ENCODE peak calls at places on chromosomes 7 and 10, in ten cellular contexts. E, C, P, G, H, R, A, V, X and K are unnamed samples.

GRCh38 chr7:127154101-127154500 is 98.6 kb downstream of the GRM8 start:
- DNase-seq in E (no peak), C (no peak), P (no peak), G (no peak), H (no peak), R (no peak), A (no peak), V (no peak), X (no peak), K (no peak)

GRCh38 chr7:151087247-151088018 is 1.2 kb downstream of the AGAP3 start:
- DNase-seq in E (peak; percentile 60), C (peak; percentile 56), P (peak; percentile 64), G (peak; percentile 23), H (peak; percentile 80), R (peak; percentile 58), A (peak; percentile 11), V (peak; percentile 70), X (no peak), K (peak; percentile 69)

GRCh38 chr7:134690614-134691504 is 44.2 kb downstream of the BPGM start:
- DNase-seq in E (peak; percentile 88), C (no peak), P (peak; percentile 61), G (no peak), H (no peak), R (no peak), A (no peak), V (no peak), X (no peak), K (peak; percentile 94)

GRCh38 chr7:50854831-50855230 is 72.1 kb upstream of the GRB10 start:
- DNase-seq in E (no peak), C (no peak), P (no peak), G (no peak), H (no peak), R (no peak), A (no peak), V (no peak), X (no peak), K (no peak)

GRCh38 chr10:119498889-119499864 is 43.3 kb downstream of the RGS10 start:
- DNase-seq in E (peak; percentile 75), C (no peak), P (no peak), G (no peak), H (no peak), R (no peak), A (no peak), V (no peak), X (no peak), K (no peak)

GRCh38 chr7:44958645-44959344 is 20.0 kb downstream of the MYO1G start:
- DNase-seq in E (no peak), C (no peak), P (no peak), G (no peak), H (no peak), R (no peak), A (no peak), V (no peak), X (no peak), K (no peak)

GRCh38 chr7:81155654-81156373 is 237.0 kb upstream of the SEMA3C start:
- DNase-seq in E (peak; percentile 97), C (no peak), P (no peak), G (no peak), H (no peak), R (no peak), A (no peak), V (no peak), X (no peak), K (no peak)

GRCh38 chr7:27096756-27097514 is 1.1 kb upstream of the HOXA1 start:
- DNase-seq in E (peak; percentile 59), C (peak; percentile 52), P (no peak), G (peak; percentile 11), H (peak; percentile 67), R (peak; percentile 49), A (peak; percentile 48), V (peak; percentile 60), X (no peak), K (peak; percentile 6)

GRCh38 chr7:129843982-129844840 is 108.5 kb downstream of the UBE2H start:
- DNase-seq in E (no peak), C (no peak), P (no peak), G (peak; percentile 20), H (no peak), R (no peak), A (peak; percentile 18), V (no peak), X (no peak), K (no peak)

GRCh38 chr10:80509403-80510161 is 28.1 kb upstream of the SH2D4B start:
- DNase-seq in E (peak; percentile 90), C (peak; percentile 67), P (no peak), G (no peak), H (no peak), R (no peak), A (no peak), V (peak; percentile 54), X (no peak), K (no peak)

GRCh38 chr10:1293636-1294440 is 237.7 kb downstream of the WDR37 start:
- DNase-seq in E (no peak), C (no peak), P (no peak), G (no peak), H (no peak), R (no peak), A (no peak), V (no peak), X (no peak), K (peak; percentile 83)